ENCODE peak calls at places on chromosomes 6 and 20, in nine cellular contexts. One of them, this sample, is unnamed.

GRCh38 chr6:11494786-11495564 is 42.6 kb upstream of the TMEM170B start:
- DNase-seq in ELR: no peak
- DNase-seq in T-helper 2 cell: peak; percentile 18
- DNase-seq in activated CD4-positive, alpha-beta T cell treated with anti-CD3 and anti-CD28 coated beads, Interleukin-2, amount 10 ng/mL, durations not matched to agents 7 days and 5 days: no peak
- DNase-seq in IMR-90: no peak
- DNase-seq in SW 1271: no peak
- DNase-seq in RPMI7951: peak; percentile 17
- DNase-seq in T-cell: no peak
- DNase-seq in nucleus accumbens: no peak
- DNase-seq in this sample: no peak

GRCh38 chr6:119207973-119208725 is 129.7 kb upstream of the FAM184A start:
- DNase-seq in RPMI7951: peak; percentile 61
- DNase-seq in T-cell: no peak
- DNase-seq in ELR: no peak
- DNase-seq in IMR-90: peak; percentile 66
- DNase-seq in nucleus accumbens: no peak
- DNase-seq in SW 1271: no peak
- DNase-seq in activated CD4-positive, alpha-beta T cell treated with anti-CD3 and anti-CD28 coated beads, Interleukin-2, amount 10 ng/mL, durations not matched to agents 7 days and 5 days: no peak
- DNase-seq in T-helper 2 cell: no peak
- DNase-seq in this sample: no peak

GRCh38 chr20:45872626-45873025 is 8.4 kb upstream of the ZSWIM1 start:
- DNase-seq in nucleus accumbens: no peak
- DNase-seq in SW 1271: no peak
- DNase-seq in activated CD4-positive, alpha-beta T cell treated with anti-CD3 and anti-CD28 coated beads, Interleukin-2, amount 10 ng/mL, durations not matched to agents 7 days and 5 days: no peak
- DNase-seq in T-cell: no peak
- DNase-seq in IMR-90: no peak
- DNase-seq in ELR: no peak
- DNase-seq in RPMI7951: no peak
- DNase-seq in T-helper 2 cell: no peak
- DNase-seq in this sample: no peak

GRCh38 chr20:652611-653109 is 340 bp downstream of the SRXN1 start:
- DNase-seq in T-helper 2 cell: no peak
- DNase-seq in RPMI7951: no peak
- DNase-seq in activated CD4-positive, alpha-beta T cell treated with anti-CD3 and anti-CD28 coated beads, Interleukin-2, amount 10 ng/mL, durations not matched to agents 7 days and 5 days: no peak
- DNase-seq in SW 1271: no peak
- DNase-seq in IMR-90: peak; percentile 44
- DNase-seq in nucleus accumbens: no peak
- DNase-seq in ELR: peak; percentile 63
- DNase-seq in T-cell: no peak
- DNase-seq in this sample: peak; percentile 13

GRCh38 chr20:5797843-5798462 is 47.8 kb downstream of the SHLD1 start:
- DNase-seq in T-helper 2 cell: no peak
- DNase-seq in nucleus accumbens: no peak
- DNase-seq in activated CD4-positive, alpha-beta T cell treated with anti-CD3 and anti-CD28 coated beads, Interleukin-2, amount 10 ng/mL, durations not matched to agents 7 days and 5 days: no peak
- DNase-seq in SW 1271: no peak
- DNase-seq in ELR: no peak
- DNase-seq in IMR-90: no peak
- DNase-seq in RPMI7951: no peak
- DNase-seq in T-cell: no peak
- DNase-seq in this sample: no peak

GRCh38 chr20:34923414-34923813 is 32.2 kb downstream of the GSS start:
- DNase-seq in T-helper 2 cell: no peak
- DNase-seq in T-cell: no peak
- DNase-seq in IMR-90: no peak
- DNase-seq in activated CD4-positive, alpha-beta T cell treated with anti-CD3 and anti-CD28 coated beads, Interleukin-2, amount 10 ng/mL, durations not matched to agents 7 days and 5 days: no peak
- DNase-seq in nucleus accumbens: no peak
- DNase-seq in ELR: no peak
- DNase-seq in RPMI7951: no peak
- DNase-seq in SW 1271: no peak
- DNase-seq in this sample: no peak

GRCh38 chr20:56630086-56630493 is 984 bp downstream of the TFAP2C start:
- DNase-seq in ELR: peak; percentile 92
- DNase-seq in nucleus accumbens: peak; percentile 6
- DNase-seq in RPMI7951: peak; percentile 81
- DNase-seq in T-cell: no peak
- DNase-seq in activated CD4-positive, alpha-beta T cell treated with anti-CD3 and anti-CD28 coated beads, Interleukin-2, amount 10 ng/mL, durations not matched to agents 7 days and 5 days: no peak
- DNase-seq in T-helper 2 cell: peak; percentile 26
- DNase-seq in IMR-90: no peak
- DNase-seq in SW 1271: peak; percentile 80
- DNase-seq in this sample: no peak

GRCh38 chr20:9028419-9028818 is 40.5 kb upstream of the PLCB4 start:
- DNase-seq in nucleus accumbens: no peak
- DNase-seq in SW 1271: no peak
- DNase-seq in ELR: peak; percentile 47
- DNase-seq in RPMI7951: peak; percentile 61
- DNase-seq in IMR-90: peak; percentile 68
- DNase-seq in activated CD4-positive, alpha-beta T cell treated with anti-CD3 and anti-CD28 coated beads, Interleukin-2, amount 10 ng/mL, durations not matched to agents 7 days and 5 days: no peak
- DNase-seq in T-cell: no peak
- DNase-seq in T-helper 2 cell: no peak
- DNase-seq in this sample: no peak

GRCh38 chr6:12818324-12818723 is 101.8 kb downstream of the PHACTR1 start:
- DNase-seq in nucleus accumbens: no peak
- DNase-seq in IMR-90: no peak
- DNase-seq in T-helper 2 cell: no peak
- DNase-seq in T-cell: no peak
- DNase-seq in SW 1271: no peak
- DNase-seq in activated CD4-positive, alpha-beta T cell treated with anti-CD3 and anti-CD28 coated beads, Interleukin-2, amount 10 ng/mL, durations not matched to agents 7 days and 5 days: no peak
- DNase-seq in RPMI7951: no peak
- DNase-seq in ELR: no peak
- DNase-seq in this sample: no peak

This sample was measured in AG04450.